ENCODE peak calls at places on chromosomes 6 and 20, in ten cellular contexts. One of them, this sample, is unnamed.

GRCh38 chr6:134741193-134741521 is 208.7 kb downstream of the ALDH8A1 start:
- DNase-seq in activated naive CD4-positive, alpha-beta T cell treated with Interleukin-2 at 50 U/mL for 16 hours: no peak
- DNase-seq in cardiac fibroblast: no peak
- DNase-seq in foreskin fibroblast: no peak
- DNase-seq in activated CD4-positive, CD25-positive, alpha-beta regulatory T cell: no peak
- DNase-seq in astrocyte of the spinal cord: no peak
- DNase-seq in stimulated activated CD4-positive, alpha-beta T cell treated with anti-CD3 and anti-CD28 coated beads, Interleukin-4, amount 100 ng/mL, for 4 hours: no peak
- DNase-seq in amygdala: peak
- DNase-seq in H54: no peak
- DNase-seq in GM04504: no peak
- DNase-seq in this sample: no peak

GRCh38 chr6:19180348-19181073 is 656.7 kb upstream of the ID4 start:
- DNase-seq in activated naive CD4-positive, alpha-beta T cell treated with Interleukin-2 at 50 U/mL for 16 hours: no peak
- DNase-seq in cardiac fibroblast: peak
- DNase-seq in foreskin fibroblast: no peak
- DNase-seq in activated CD4-positive, CD25-positive, alpha-beta regulatory T cell: no peak
- DNase-seq in astrocyte of the spinal cord: no peak
- DNase-seq in stimulated activated CD4-positive, alpha-beta T cell treated with anti-CD3 and anti-CD28 coated beads, Interleukin-4, amount 100 ng/mL, for 4 hours: no peak
- DNase-seq in amygdala: peak
- DNase-seq in H54: no peak
- DNase-seq in GM04504: peak
- DNase-seq in this sample: peak

GRCh38 chr6:79455446-79455845 is 81.8 kb downstream of the LCA5 start:
- DNase-seq in activated naive CD4-positive, alpha-beta T cell treated with Interleukin-2 at 50 U/mL for 16 hours: no peak
- DNase-seq in cardiac fibroblast: no peak
- DNase-seq in foreskin fibroblast: no peak
- DNase-seq in activated CD4-positive, CD25-positive, alpha-beta regulatory T cell: no peak
- DNase-seq in astrocyte of the spinal cord: no peak
- DNase-seq in stimulated activated CD4-positive, alpha-beta T cell treated with anti-CD3 and anti-CD28 coated beads, Interleukin-4, amount 100 ng/mL, for 4 hours: no peak
- DNase-seq in amygdala: no peak
- DNase-seq in H54: no peak
- DNase-seq in GM04504: no peak
- DNase-seq in this sample: no peak

GRCh38 chr20:11553603-11554002 is 364.1 kb upstream of the BTBD3 start:
- DNase-seq in activated naive CD4-positive, alpha-beta T cell treated with Interleukin-2 at 50 U/mL for 16 hours: no peak
- DNase-seq in cardiac fibroblast: peak
- DNase-seq in foreskin fibroblast: peak
- DNase-seq in activated CD4-positive, CD25-positive, alpha-beta regulatory T cell: no peak
- DNase-seq in astrocyte of the spinal cord: peak
- DNase-seq in stimulated activated CD4-positive, alpha-beta T cell treated with anti-CD3 and anti-CD28 coated beads, Interleukin-4, amount 100 ng/mL, for 4 hours: no peak
- DNase-seq in amygdala: no peak
- DNase-seq in H54: no peak
- DNase-seq in GM04504: no peak
- DNase-seq in this sample: no peak

GRCh38 chr6:11705069-11705468 is 73.5 kb downstream of the ADTRP start:
- DNase-seq in activated naive CD4-positive, alpha-beta T cell treated with Interleukin-2 at 50 U/mL for 16 hours: no peak
- DNase-seq in cardiac fibroblast: no peak
- DNase-seq in foreskin fibroblast: no peak
- DNase-seq in activated CD4-positive, CD25-positive, alpha-beta regulatory T cell: no peak
- DNase-seq in astrocyte of the spinal cord: no peak
- DNase-seq in stimulated activated CD4-positive, alpha-beta T cell treated with anti-CD3 and anti-CD28 coated beads, Interleukin-4, amount 100 ng/mL, for 4 hours: no peak
- DNase-seq in amygdala: no peak
- DNase-seq in H54: no peak
- DNase-seq in GM04504: no peak
- DNase-seq in this sample: no peak

GRCh38 chr20:22700387-22700786 is 116.0 kb upstream of the FOXA2 start:
- DNase-seq in activated naive CD4-positive, alpha-beta T cell treated with Interleukin-2 at 50 U/mL for 16 hours: no peak
- DNase-seq in cardiac fibroblast: peak
- DNase-seq in foreskin fibroblast: no peak
- DNase-seq in activated CD4-positive, CD25-positive, alpha-beta regulatory T cell: no peak
- DNase-seq in astrocyte of the spinal cord: peak
- DNase-seq in stimulated activated CD4-positive, alpha-beta T cell treated with anti-CD3 and anti-CD28 coated beads, Interleukin-4, amount 100 ng/mL, for 4 hours: no peak
- DNase-seq in amygdala: no peak
- DNase-seq in H54: no peak
- DNase-seq in GM04504: no peak
- DNase-seq in this sample: no peak

GRCh38 chr6:31836676-31837611 is 9.4 kb downstream of the HSPA1B start:
- DNase-seq in activated naive CD4-positive, alpha-beta T cell treated with Interleukin-2 at 50 U/mL for 16 hours: no peak
- DNase-seq in cardiac fibroblast: peak
- DNase-seq in foreskin fibroblast: peak
- DNase-seq in activated CD4-positive, CD25-positive, alpha-beta regulatory T cell: no peak
- DNase-seq in astrocyte of the spinal cord: peak
- DNase-seq in stimulated activated CD4-positive, alpha-beta T cell treated with anti-CD3 and anti-CD28 coated beads, Interleukin-4, amount 100 ng/mL, for 4 hours: no peak
- DNase-seq in amygdala: no peak
- DNase-seq in H54: no peak
- DNase-seq in GM04504: no peak
- DNase-seq in this sample: no peak

GRCh38 chr20:18657575-18657974 is 69.7 kb downstream of the DTD1 start:
- DNase-seq in activated naive CD4-positive, alpha-beta T cell treated with Interleukin-2 at 50 U/mL for 16 hours: no peak
- DNase-seq in cardiac fibroblast: peak
- DNase-seq in foreskin fibroblast: peak
- DNase-seq in activated CD4-positive, CD25-positive, alpha-beta regulatory T cell: no peak
- DNase-seq in astrocyte of the spinal cord: peak
- DNase-seq in stimulated activated CD4-positive, alpha-beta T cell treated with anti-CD3 and anti-CD28 coated beads, Interleukin-4, amount 100 ng/mL, for 4 hours: no peak
- DNase-seq in amygdala: no peak
- DNase-seq in H54: no peak
- DNase-seq in GM04504: no peak
- DNase-seq in this sample: peak

GRCh38 chr6:157672726-157673412 is 150.2 kb upstream of the SNX9 start:
- DNase-seq in activated naive CD4-positive, alpha-beta T cell treated with Interleukin-2 at 50 U/mL for 16 hours: no peak
- DNase-seq in cardiac fibroblast: no peak
- DNase-seq in foreskin fibroblast: no peak
- DNase-seq in activated CD4-positive, CD25-positive, alpha-beta regulatory T cell: no peak
- DNase-seq in astrocyte of the spinal cord: no peak
- DNase-seq in stimulated activated CD4-positive, alpha-beta T cell treated with anti-CD3 and anti-CD28 coated beads, Interleukin-4, amount 100 ng/mL, for 4 hours: no peak
- DNase-seq in amygdala: no peak
- DNase-seq in H54: no peak
- DNase-seq in GM04504: no peak
- DNase-seq in this sample: no peak

GRCh38 chr20:1184638-1185315 is at the start of gene TMEM74B:
- DNase-seq in activated naive CD4-positive, alpha-beta T cell treated with Interleukin-2 at 50 U/mL for 16 hours: no peak
- DNase-seq in cardiac fibroblast: no peak
- DNase-seq in foreskin fibroblast: no peak
- DNase-seq in activated CD4-positive, CD25-positive, alpha-beta regulatory T cell: no peak
- DNase-seq in astrocyte of the spinal cord: no peak
- DNase-seq in stimulated activated CD4-positive, alpha-beta T cell treated with anti-CD3 and anti-CD28 coated beads, Interleukin-4, amount 100 ng/mL, for 4 hours: no peak
- DNase-seq in amygdala: no peak
- DNase-seq in H54: no peak
- DNase-seq in GM04504: no peak
- DNase-seq in this sample: no peak

GRCh38 chr20:16243470-16243869 is 329.8 kb downstream of the KIF16B start:
- DNase-seq in activated naive CD4-positive, alpha-beta T cell treated with Interleukin-2 at 50 U/mL for 16 hours: no peak
- DNase-seq in cardiac fibroblast: no peak
- DNase-seq in foreskin fibroblast: no peak
- DNase-seq in activated CD4-positive, CD25-positive, alpha-beta regulatory T cell: no peak
- DNase-seq in astrocyte of the spinal cord: no peak
- DNase-seq in stimulated activated CD4-positive, alpha-beta T cell treated with anti-CD3 and anti-CD28 coated beads, Interleukin-4, amount 100 ng/mL, for 4 hours: no peak
- DNase-seq in amygdala: no peak
- DNase-seq in H54: no peak
- DNase-seq in GM04504: no peak
- DNase-seq in this sample: no peak

GRCh38 chr6:43712590-43712989 is 25.0 kb upstream of the MRPS18A start:
- DNase-seq in activated naive CD4-positive, alpha-beta T cell treated with Interleukin-2 at 50 U/mL for 16 hours: no peak
- DNase-seq in cardiac fibroblast: no peak
- DNase-seq in foreskin fibroblast: no peak
- DNase-seq in activated CD4-positive, CD25-positive, alpha-beta regulatory T cell: no peak
- DNase-seq in astrocyte of the spinal cord: no peak
- DNase-seq in stimulated activated CD4-positive, alpha-beta T cell treated with anti-CD3 and anti-CD28 coated beads, Interleukin-4, amount 100 ng/mL, for 4 hours: no peak
- DNase-seq in amygdala: no peak
- DNase-seq in H54: no peak
- DNase-seq in GM04504: no peak
- DNase-seq in this sample: no peak

GRCh38 chr20:14948416-14948815 is 611.0 kb upstream of the FLRT3 start:
- DNase-seq in activated naive CD4-positive, alpha-beta T cell treated with Interleukin-2 at 50 U/mL for 16 hours: no peak
- DNase-seq in cardiac fibroblast: no peak
- DNase-seq in foreskin fibroblast: no peak
- DNase-seq in activated CD4-positive, CD25-positive, alpha-beta regulatory T cell: no peak
- DNase-seq in astrocyte of the spinal cord: no peak
- DNase-seq in stimulated activated CD4-positive, alpha-beta T cell treated with anti-CD3 and anti-CD28 coated beads, Interleukin-4, amount 100 ng/mL, for 4 hours: no peak
- DNase-seq in amygdala: no peak
- DNase-seq in H54: no peak
- DNase-seq in GM04504: no peak
- DNase-seq in this sample: no peak

GRCh38 chr20:19917110-19917509 is 100.1 kb upstream of the NAA20 start:
- DNase-seq in activated naive CD4-positive, alpha-beta T cell treated with Interleukin-2 at 50 U/mL for 16 hours: no peak
- DNase-seq in cardiac fibroblast: no peak
- DNase-seq in foreskin fibroblast: no peak
- DNase-seq in activated CD4-positive, CD25-positive, alpha-beta regulatory T cell: no peak
- DNase-seq in astrocyte of the spinal cord: no peak
- DNase-seq in stimulated activated CD4-positive, alpha-beta T cell treated with anti-CD3 and anti-CD28 coated beads, Interleukin-4, amount 100 ng/mL, for 4 hours: no peak
- DNase-seq in amygdala: no peak
- DNase-seq in H54: no peak
- DNase-seq in GM04504: no peak
- DNase-seq in this sample: no peak

GRCh38 chr20:57412347-57413029 is 21.3 kb downstream of the RBM38 start:
- DNase-seq in activated naive CD4-positive, alpha-beta T cell treated with Interleukin-2 at 50 U/mL for 16 hours: no peak
- DNase-seq in cardiac fibroblast: no peak
- DNase-seq in foreskin fibroblast: no peak
- DNase-seq in activated CD4-positive, CD25-positive, alpha-beta regulatory T cell: no peak
- DNase-seq in astrocyte of the spinal cord: no peak
- DNase-seq in stimulated activated CD4-positive, alpha-beta T cell treated with anti-CD3 and anti-CD28 coated beads, Interleukin-4, amount 100 ng/mL, for 4 hours: no peak
- DNase-seq in amygdala: no peak
- DNase-seq in H54: no peak
- DNase-seq in GM04504: no peak
- DNase-seq in this sample: no peak

GRCh38 chr6:170049641-170050491 is 241.0 kb downstream of the DLL1 start:
- DNase-seq in activated naive CD4-positive, alpha-beta T cell treated with Interleukin-2 at 50 U/mL for 16 hours: no peak
- DNase-seq in cardiac fibroblast: peak
- DNase-seq in foreskin fibroblast: peak
- DNase-seq in activated CD4-positive, CD25-positive, alpha-beta regulatory T cell: no peak
- DNase-seq in astrocyte of the spinal cord: peak
- DNase-seq in stimulated activated CD4-positive, alpha-beta T cell treated with anti-CD3 and anti-CD28 coated beads, Interleukin-4, amount 100 ng/mL, for 4 hours: no peak
- DNase-seq in amygdala: no peak
- DNase-seq in H54: no peak
- DNase-seq in GM04504: peak
- DNase-seq in this sample: peak

GRCh38 chr6:88476388-88476787 is 310.2 kb upstream of the CNR1 start:
- DNase-seq in activated naive CD4-positive, alpha-beta T cell treated with Interleukin-2 at 50 U/mL for 16 hours: no peak
- DNase-seq in cardiac fibroblast: no peak
- DNase-seq in foreskin fibroblast: no peak
- DNase-seq in activated CD4-positive, CD25-positive, alpha-beta regulatory T cell: no peak
- DNase-seq in astrocyte of the spinal cord: no peak
- DNase-seq in stimulated activated CD4-positive, alpha-beta T cell treated with anti-CD3 and anti-CD28 coated beads, Interleukin-4, amount 100 ng/mL, for 4 hours: no peak
- DNase-seq in amygdala: no peak
- DNase-seq in H54: no peak
- DNase-seq in GM04504: no peak
- DNase-seq in this sample: no peak

GRCh38 chr20:63734111-63734945 is 2.1 kb upstream of the LIME1 start:
- DNase-seq in activated naive CD4-positive, alpha-beta T cell treated with Interleukin-2 at 50 U/mL for 16 hours: no peak
- DNase-seq in cardiac fibroblast: no peak
- DNase-seq in foreskin fibroblast: no peak
- DNase-seq in activated CD4-positive, CD25-positive, alpha-beta regulatory T cell: no peak
- DNase-seq in astrocyte of the spinal cord: no peak
- DNase-seq in stimulated activated CD4-positive, alpha-beta T cell treated with anti-CD3 and anti-CD28 coated beads, Interleukin-4, amount 100 ng/mL, for 4 hours: no peak
- DNase-seq in amygdala: no peak
- DNase-seq in H54: no peak
- DNase-seq in GM04504: no peak
- DNase-seq in this sample: no peak

GRCh38 chr6:149450679-149451360 is 34.0 kb downstream of the ZC3H12D start:
- DNase-seq in activated naive CD4-positive, alpha-beta T cell treated with Interleukin-2 at 50 U/mL for 16 hours: no peak
- DNase-seq in cardiac fibroblast: no peak
- DNase-seq in foreskin fibroblast: no peak
- DNase-seq in activated CD4-positive, CD25-positive, alpha-beta regulatory T cell: no peak
- DNase-seq in astrocyte of the spinal cord: no peak
- DNase-seq in stimulated activated CD4-positive, alpha-beta T cell treated with anti-CD3 and anti-CD28 coated beads, Interleukin-4, amount 100 ng/mL, for 4 hours: no peak
- DNase-seq in amygdala: no peak
- DNase-seq in H54: no peak
- DNase-seq in GM04504: no peak
- DNase-seq in this sample: no peak

GRCh38 chr20:24891546-24892393 is 57.3 kb upstream of the CST7 start:
- DNase-seq in activated naive CD4-positive, alpha-beta T cell treated with Interleukin-2 at 50 U/mL for 16 hours: no peak
- DNase-seq in cardiac fibroblast: no peak
- DNase-seq in foreskin fibroblast: no peak
- DNase-seq in activated CD4-positive, CD25-positive, alpha-beta regulatory T cell: no peak
- DNase-seq in astrocyte of the spinal cord: no peak
- DNase-seq in stimulated activated CD4-positive, alpha-beta T cell treated with anti-CD3 and anti-CD28 coated beads, Interleukin-4, amount 100 ng/mL, for 4 hours: no peak
- DNase-seq in amygdala: no peak
- DNase-seq in H54: no peak
- DNase-seq in GM04504: no peak
- DNase-seq in this sample: no peak

This sample was measured in fibroblast of lung.